ENCODE peak calls at places on chromosomes 4 and X, in eight cellular contexts. L is esophagus muscularis mucosa, F is H1, W is Panc1, T is SK-N-SH, C is HCT116, N is stomach, U is breast epithelium. R is an unnamed sample.

GRCh38 chrX:16087081-16087480 is 36.3 kb upstream of the GRPR start:
- DNase-seq in U (no peak), L (no peak), N (no peak), W (no peak), C (no peak), F (no peak), T (no peak), R (no peak)

GRCh38 chrX:153921511-153922285 is 4.4 kb downstream of the ARHGAP4 start:
- DNase-seq in F (no peak), T (peak), C (no peak), U (no peak), N (no peak), W (no peak), L (no peak), R (no peak)

GRCh38 chr4:154973636-154974035 is 192.6 kb downstream of the RBM46 start:
- DNase-seq in W (no peak), L (no peak), T (no peak), U (no peak), N (no peak), C (no peak), F (no peak), R (no peak)

GRCh38 chr4:80963051-80963450 is 67.5 kb upstream of the BMP3 start:
- DNase-seq in F (no peak), W (no peak), T (no peak), N (no peak), U (no peak), L (no peak), C (no peak), R (no peak)

GRCh38 chrX:134727363-134727762 is 69.1 kb upstream of the PLAC1 start:
- DNase-seq in U (no peak), W (peak), N (no peak), F (no peak), L (no peak), T (no peak), C (no peak), R (no peak)

GRCh38 chr4:138868562-138868961 is 147.0 kb upstream of the NOCT start:
- DNase-seq in F (no peak), L (no peak), T (no peak), N (no peak), U (no peak), W (no peak), C (no peak), R (no peak)

GRCh38 chr4:136818811-136819210 is 713.5 kb downstream of the PCDH18 start:
- DNase-seq in N (no peak), T (no peak), F (no peak), L (no peak), C (no peak), U (no peak), W (no peak), R (no peak)

GRCh38 chr4:27894951-27895350 is 1034.3 kb downstream of the STIM2 start:
- DNase-seq in N (no peak), W (no peak), L (no peak), U (no peak), F (no peak), C (no peak), T (no peak), R (no peak)

GRCh38 chrX:68568136-68568535 is 69.3 kb downstream of the YIPF6 start:
- DNase-seq in N (no peak), U (no peak), F (no peak), W (no peak), C (no peak), L (no peak), T (no peak), R (no peak)

GRCh38 chr4:74055096-74055495 is 16.6 kb upstream of the CXCL3 start:
- DNase-seq in W (no peak), N (no peak), F (no peak), U (no peak), L (no peak), T (no peak), C (no peak), R (no peak)

DNA sequence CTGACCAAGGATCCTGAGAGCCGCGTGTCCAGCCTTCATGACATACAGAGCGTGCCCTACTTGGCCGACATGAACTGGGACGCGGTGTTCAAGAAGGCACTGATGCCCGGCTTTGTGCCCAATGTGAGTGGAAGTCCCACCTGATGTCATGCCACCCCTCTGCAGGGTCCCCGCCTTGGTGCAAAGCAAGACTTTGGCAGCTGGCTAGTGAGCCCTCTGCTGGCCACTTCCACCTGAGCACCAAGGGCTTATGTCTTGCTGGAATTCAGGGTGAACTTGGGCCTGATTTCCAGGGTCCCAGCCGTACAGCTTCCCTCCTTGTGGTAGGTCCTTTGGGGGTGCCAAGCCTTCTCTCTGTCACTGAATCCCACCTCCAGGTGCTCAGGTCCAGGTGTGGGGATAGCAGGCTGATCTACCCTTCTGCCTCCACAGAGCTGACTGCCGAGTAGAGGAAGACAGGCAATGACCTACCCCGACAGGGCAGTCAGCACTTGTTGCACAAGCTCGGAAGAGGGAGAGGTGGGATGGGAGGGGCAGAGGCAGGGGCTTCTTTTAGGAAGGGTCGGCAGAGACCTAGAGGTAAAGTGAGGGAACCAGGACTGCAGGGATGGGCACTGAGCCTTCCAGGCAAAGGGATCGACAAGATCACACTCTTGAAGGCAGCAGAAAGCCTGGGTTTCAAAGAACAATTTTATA is 248.1 kb downstream of the EVC2 start:
- DNase-seq in W (peak), N (no peak), U (no peak), L (no peak), T (peak), F (peak), C (peak), R (no peak)
- TF ChIP-seq CTCF in W (peak), N (no peak), U (no peak), L (peak), T (peak), F (no peak), C (peak), R (peak)

GRCh38 chr4:84413954-84414353 is 85.1 kb downstream of the NKX6-1 start:
- DNase-seq in C (no peak), U (no peak), F (no peak), T (no peak), L (no peak), N (no peak), W (no peak), R (no peak)
- TF ChIP-seq POLR2AphosphoS5 in C (no peak), U (no peak), F (no peak), T (no peak), L (no peak), N (no peak), W (no peak), R (no peak)

GRCh38 chr4:40375090-40375489 is 40.0 kb downstream of the CHRNA9 start:
- DNase-seq in L (no peak), F (no peak), N (no peak), C (no peak), U (no peak), W (no peak), T (no peak), R (no peak)

GRCh38 chr4:40372651-40373050 is 37.5 kb downstream of the CHRNA9 start:
- DNase-seq in T (no peak), F (no peak), C (no peak), U (no peak), W (no peak), L (no peak), N (no peak), R (no peak)

GRCh38 chr4:40367451-40367850 is 32.3 kb downstream of the CHRNA9 start:
- DNase-seq in C (no peak), L (no peak), U (peak), W (no peak), N (no peak), T (no peak), F (no peak), R (no peak)

GRCh38 chr4:40363945-40364344 is 28.8 kb downstream of the CHRNA9 start:
- DNase-seq in L (no peak), F (no peak), U (no peak), C (no peak), W (no peak), N (no peak), T (no peak), R (no peak)

DNA sequence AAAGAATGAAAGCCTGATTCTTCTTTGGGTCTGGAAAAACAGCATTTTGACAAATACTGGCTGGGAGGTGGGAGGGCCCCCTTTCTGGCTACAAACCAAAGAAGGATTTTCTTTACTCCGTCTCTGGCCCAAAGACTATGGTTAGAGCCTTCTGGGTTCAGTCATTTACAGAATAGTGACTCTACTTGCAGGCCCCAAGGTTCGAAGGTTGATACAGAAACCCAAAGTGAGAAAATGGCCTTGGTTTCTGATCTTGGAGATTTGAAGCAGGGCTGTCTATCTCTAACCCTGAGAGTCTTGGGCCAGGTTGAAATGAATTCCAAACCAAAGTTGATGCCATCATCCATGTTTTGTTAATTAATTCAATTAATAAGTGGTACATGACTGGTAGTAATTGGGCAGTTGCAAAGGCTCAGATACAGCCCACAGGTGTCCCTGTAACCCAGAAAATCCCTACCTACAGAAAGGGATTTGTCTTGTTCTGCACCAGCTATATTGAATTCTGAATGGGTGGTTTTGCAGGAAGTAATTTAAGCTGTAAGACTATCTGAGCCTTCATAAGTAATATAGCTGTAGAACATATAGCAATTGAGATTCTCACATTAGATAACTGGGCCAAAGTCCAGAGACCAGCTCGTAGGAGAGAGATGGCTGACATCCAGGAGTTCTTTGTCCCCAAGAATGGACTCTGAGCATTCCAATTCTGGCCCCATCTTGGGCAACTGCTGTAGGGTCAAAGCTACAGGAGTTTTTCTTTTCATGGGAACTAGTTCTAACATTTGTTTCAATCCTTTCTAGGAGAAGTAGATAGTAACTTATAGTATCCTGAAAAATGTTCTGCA is 34.5 kb downstream of the CHRNA9 start:
- DNase-seq in L (no peak), F (no peak), T (no peak), N (no peak), C (no peak), U (no peak), W (no peak), R (peak)
- TF ChIP-seq CTCF in L (no peak), F (no peak), T (no peak), N (no peak), C (peak), U (no peak), W (no peak), R (no peak)

GRCh38 chr4:98728433-98728832 is 70.0 kb upstream of the TSPAN5 start:
- DNase-seq in L (peak), N (no peak), U (no peak), W (no peak), F (no peak), C (no peak), T (peak), R (no peak)
- TF ChIP-seq POLR2AphosphoS5 in L (no peak), N (no peak), U (no peak), W (no peak), F (no peak), C (no peak), T (no peak), R (no peak)

DNA sequence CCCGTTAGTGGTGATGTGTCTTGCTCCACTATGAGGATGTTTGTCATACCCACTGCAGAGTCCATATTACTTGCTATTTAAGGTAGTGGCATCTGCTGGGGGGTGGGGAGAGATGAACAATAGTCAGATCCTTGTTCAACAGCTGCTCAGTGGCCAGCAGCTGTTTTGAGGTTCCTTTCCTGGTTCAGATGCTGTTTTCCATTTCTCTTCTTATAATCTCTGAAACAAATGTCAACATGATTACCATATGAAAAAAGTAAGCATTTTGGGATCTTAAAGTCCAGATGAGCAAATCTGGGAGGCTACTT is 1567.9 kb upstream of the TENM3 start:
- DNase-seq in F (no peak), N (no peak), T (no peak), C (no peak), U (no peak), W (no peak), L (no peak), R (no peak)
- TF ChIP-seq CTCF in F (no peak), N (no peak), T (no peak), C (no peak), U (no peak), W (no peak), L (no peak), R (no peak)

GRCh38 chrX:53284684-53285447 is 3.5 kb upstream of the IQSEC2 start:
- DNase-seq in T (peak), U (peak), C (no peak), F (peak), L (no peak), N (peak), W (no peak), R (peak)

GRCh38 chrX:53285591-53285990 is 4.2 kb upstream of the IQSEC2 start:
- DNase-seq in L (no peak), T (no peak), U (no peak), C (no peak), F (no peak), N (no peak), W (no peak), R (no peak)

GRCh38 chrX:53288173-53288572 is 6.8 kb upstream of the IQSEC2 start:
- DNase-seq in T (peak), F (peak), W (no peak), L (no peak), C (no peak), N (no peak), U (no peak), R (no peak)

GRCh38 chrX:53290441-53291041 is 9.2 kb upstream of the IQSEC2 start:
- DNase-seq in T (no peak), U (no peak), F (no peak), L (no peak), N (no peak), C (no peak), W (no peak), R (no peak)

DNA sequence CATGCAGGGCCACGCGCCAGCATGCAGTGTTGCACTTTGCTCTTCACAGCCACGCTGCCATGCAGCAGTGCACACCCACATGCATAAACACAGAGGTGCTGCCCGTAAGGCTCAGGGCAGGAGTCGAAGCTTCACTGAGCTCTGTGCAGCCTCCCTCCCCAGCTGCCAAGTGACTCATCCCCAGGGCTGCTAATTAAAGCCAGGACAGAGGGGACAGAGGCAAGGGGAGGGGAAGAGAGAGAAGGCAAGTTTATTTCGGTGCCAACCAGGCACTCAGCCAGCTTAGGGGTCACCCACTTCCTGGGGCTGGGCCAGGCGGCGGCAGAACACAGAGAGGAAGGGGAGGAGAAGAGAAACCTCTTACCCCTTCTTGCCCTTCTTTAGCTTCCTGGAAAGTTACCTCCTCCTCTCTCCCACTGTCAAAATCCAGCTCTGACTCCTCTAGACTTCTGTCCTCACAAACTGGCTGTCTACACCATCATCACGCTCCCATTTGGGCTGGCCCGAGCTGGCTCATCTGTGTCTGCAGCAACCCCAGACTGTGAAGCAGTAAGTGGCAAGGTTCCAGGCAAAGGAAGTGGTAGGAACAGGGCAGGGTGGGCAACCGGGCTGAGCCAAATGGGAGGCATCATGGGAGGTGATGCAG is 6.2 kb upstream of the IQSEC2 start:
- DNase-seq in W (no peak), T (peak), F (no peak), U (peak), L (no peak), C (peak), N (peak), R (peak)
- TF ChIP-seq POLR2AphosphoS5 in W (no peak), T (peak), F (no peak), U (no peak), L (no peak), C (no peak), N (no peak), R (no peak)